ENCODE peak calls at places on chromosomes 16 and 17, in four cellular contexts. F is stomach; G is naive thymus-derived CD4-positive, alpha-beta T cell; T is prostate gland. S is an unnamed sample.

GRCh38 chr17:6489016-6489550 is 44.8 kb downstream of the PIMREG start:
- DNase-seq in G (no peak), T (no peak), F (no peak), S (no peak)

GRCh38 chr16:67548265-67549126 is 13.8 kb upstream of the CTCF start:
- DNase-seq in G (no peak), T (no peak), F (no peak), S (no peak)

GRCh38 chr17:30336369-30337171 is 2.7 kb upstream of the TMIGD1 start:
- DNase-seq in G (peak; percentile 41), T (no peak), F (peak; percentile 50), S (peak; percentile 29)

GRCh38 chr16:53084141-53084541 is 29.4 kb downstream of the CHD9 start:
- DNase-seq in T (peak; percentile 62), G (no peak), F (no peak), S (no peak)

GRCh38 chr17:6843241-6843890 is 11.8 kb upstream of the TEKT1 start:
- DNase-seq in T (no peak), F (no peak), G (no peak), S (no peak)

GRCh38 chr16:84829168-84829965 is 9.6 kb downstream of the CRISPLD2 start:
- DNase-seq in G (no peak), F (no peak), T (no peak), S (peak; percentile 70)

GRCh38 chr17:57135748-57136342 is 50.8 kb downstream of the AKAP1 start:
- DNase-seq in F (no peak), G (no peak), T (no peak), S (no peak)

GRCh38 chr17:75024686-75025397 is 12.4 kb downstream of the MRPL58 start:
- DNase-seq in T (no peak), F (no peak), G (no peak), S (no peak)

GRCh38 chr16:74296465-74297295 is at the start of gene PSMD7:
- DNase-seq in T (peak; percentile 85), F (peak; percentile 93), G (peak; percentile 90), S (peak; percentile 93)

GRCh38 chr17:12624221-12624620 is 41.5 kb upstream of the MYOCD start:
- DNase-seq in F (no peak), G (no peak), T (no peak), S (no peak)

GRCh38 chr17:55089955-55090573 is 121.5 kb downstream of the STXBP4 start:
- DNase-seq in T (no peak), F (no peak), G (peak; percentile 22), S (peak; percentile 65)

GRCh38 chr17:45226620-45227019 is 4.9 kb downstream of the FMNL1 start:
- DNase-seq in G (no peak), F (no peak), T (no peak), S (no peak)
- H3K4me1 ChIP-seq in G (peaks cover 64% of the 10 kb centered on the region), F (peaks cover 33% of the 10 kb centered on the region), T (no peaks in the 10 kb centered on the region), S (no peaks in the 10 kb centered on the region)

DNA sequence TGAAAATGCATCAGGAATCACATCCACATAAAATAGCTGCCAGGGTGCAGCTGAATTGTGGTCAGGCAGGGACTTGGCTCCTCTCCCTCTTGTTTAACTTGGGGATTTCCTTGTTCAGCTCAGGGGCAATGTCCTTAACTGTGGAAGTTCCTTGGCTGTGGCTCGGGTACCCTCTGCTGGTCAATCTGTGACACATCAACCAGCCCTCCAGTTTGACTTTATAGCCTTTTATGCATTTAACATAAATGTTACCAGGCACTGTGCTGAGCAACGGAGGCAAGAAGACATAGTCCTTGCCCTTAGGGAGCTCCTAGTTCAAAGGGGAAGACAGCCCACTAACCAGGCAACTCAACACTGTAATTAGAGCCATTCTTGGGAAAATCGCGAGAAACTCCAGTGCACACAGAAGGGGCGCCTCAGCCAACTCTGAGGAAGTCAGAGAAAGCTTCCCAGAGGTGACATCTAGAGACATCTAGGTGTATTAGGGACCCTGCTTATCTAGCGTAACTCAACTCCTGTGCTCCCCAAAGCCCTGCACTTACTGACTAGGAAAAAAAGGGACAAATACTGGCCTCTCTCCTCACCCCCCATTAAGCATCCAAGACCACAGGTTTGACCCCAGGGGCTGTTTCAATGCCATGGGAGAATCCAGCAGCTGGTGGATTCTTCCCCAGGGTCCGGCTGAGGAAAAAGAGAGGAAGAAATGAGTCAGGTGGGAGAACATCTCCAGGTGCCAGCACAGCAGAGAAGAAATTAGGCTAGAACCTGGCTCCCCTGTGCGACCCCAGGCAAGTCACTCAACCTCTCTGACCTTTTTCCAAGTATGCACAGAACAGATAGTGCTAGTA is 17.3 kb upstream of the EEF2K start:
- DNase-seq in F (peak; percentile 78), T (peak; percentile 86), G (peak; percentile 53), S (peak; percentile 67)
- H3K4me3 ChIP-seq in F (no peak overlapping the region), T (no peak overlapping the region), G (peak overlapping the region; percentile 69), S (no peak overlapping the region)

GRCh38 chr16:56988161-56988947 is 1.0 kb upstream of the NLRC5 start:
- DNase-seq in G (no peak), F (no peak), T (no peak), S (no peak)

GRCh38 chr16:56990407-56991286 is 1.3 kb downstream of the NLRC5 start:
- DNase-seq in F (no peak), T (no peak), G (peak; percentile 38), S (no peak)

GRCh38 chr16:56988948-56989945 is at the start of gene NLRC5:
- DNase-seq in T (peak; percentile 88), F (peak; percentile 92), G (peak; percentile 88), S (peak; percentile 88)

GRCh38 chr16:56987692-56988091 is 1.7 kb upstream of the NLRC5 start:
- DNase-seq in F (no peak), T (no peak), G (no peak), S (no peak)

DNA sequence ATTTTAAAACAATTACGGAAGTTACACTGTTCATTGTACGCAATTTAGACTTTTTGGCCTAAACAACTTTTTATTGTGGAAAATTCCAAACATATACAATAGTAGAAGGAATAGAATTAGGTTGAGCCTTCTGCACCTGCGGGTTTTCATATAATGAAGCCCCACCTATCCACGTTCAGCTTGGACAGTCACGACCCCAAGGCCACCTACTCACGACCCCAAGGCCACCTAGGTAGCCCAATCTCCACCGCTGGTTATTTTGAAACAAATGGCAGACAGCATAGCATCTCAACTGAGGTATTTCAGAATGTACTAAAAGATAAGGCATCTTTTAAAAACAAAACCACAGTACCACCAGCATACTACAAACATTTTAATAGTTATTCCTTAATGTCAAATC is 631 bp downstream of the NLRC5 start:
- DNase-seq in F (no peak), G (no peak), T (no peak), S (no peak)
- H3K4me1 ChIP-seq in F (peaks cover 10% of the 10 kb centered on the region), G (peaks cover 27% of the 10 kb centered on the region), T (peaks cover 4% of the 10 kb centered on the region), S (no peaks in the 10 kb centered on the region)

GRCh38 chr16:14307623-14308356 is 236.7 kb downstream of the MRTFB start:
- DNase-seq in F (no peak), T (no peak), G (no peak), S (no peak)
- H3K4me3 ChIP-seq in F (no peak overlapping the region), T (no peak overlapping the region), G (no peak overlapping the region), S (no peak overlapping the region)

GRCh38 chr17:72359811-72360210 is 239.0 kb downstream of the SOX9 start:
- DNase-seq in G (no peak), T (no peak), F (no peak), S (no peak)
- H3K4me1 ChIP-seq in G (no peaks in the 10 kb centered on the region), T (no peaks in the 10 kb centered on the region), F (no peaks in the 10 kb centered on the region), S (no peaks in the 10 kb centered on the region)

GRCh38 chr16:66524601-66525164 is 25.2 kb downstream of the TK2 start:
- DNase-seq in G (no peak), F (no peak), T (no peak), S (no peak)
- H3K4me3 ChIP-seq in G (peak overlapping the region; percentile 38), F (no peak overlapping the region), T (no peak overlapping the region), S (no peak overlapping the region)

DNA sequence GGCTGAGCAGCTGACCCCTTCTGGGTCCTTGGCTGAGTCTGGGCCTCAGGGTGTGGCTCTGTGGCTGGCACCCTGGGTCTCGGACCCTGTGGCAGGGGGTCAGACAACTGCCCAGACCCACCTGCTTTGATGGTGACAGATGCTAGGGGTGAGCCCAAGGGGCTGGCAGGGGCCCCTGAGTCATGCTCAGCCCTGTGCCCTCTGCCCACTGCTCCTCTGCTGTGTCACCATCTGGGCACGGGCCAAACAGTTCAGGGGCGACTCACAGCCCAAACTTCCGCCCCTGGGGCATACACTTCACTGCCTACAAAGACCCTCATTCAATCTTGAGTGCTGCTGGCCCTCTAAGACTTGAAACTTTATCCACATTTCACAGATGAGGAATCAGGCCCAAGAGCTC is 5.7 kb downstream of the ADGRG1 start:
- DNase-seq in G (no peak), T (no peak), F (no peak), S (peak; percentile 69)
- H3K4me1 ChIP-seq in G (no peaks in the 10 kb centered on the region), T (peaks cover 25% of the 10 kb centered on the region), F (peaks cover 66% of the 10 kb centered on the region), S (peaks cover 86% of the 10 kb centered on the region)

GRCh38 chr17:77083547-77083946 is 57.2 kb upstream of the SEC14L1 start:
- DNase-seq in G (no peak), F (no peak), T (no peak), S (no peak)
- H3K4me3 ChIP-seq in G (no peak overlapping the region), F (no peak overlapping the region), T (no peak overlapping the region), S (no peak overlapping the region)

GRCh38 chr17:82118178-82118814 is 20.3 kb upstream of the FASN start:
- DNase-seq in F (no peak), T (no peak), G (no peak), S (no peak)

GRCh38 chr17:82120148-82120547 is 22.1 kb upstream of the FASN start:
- DNase-seq in T (no peak), F (no peak), G (no peak), S (no peak)

GRCh38 chr17:82117139-82118090 is 19.4 kb upstream of the FASN start:
- DNase-seq in F (no peak), T (no peak), G (no peak), S (no peak)

GRCh38 chr17:82121246-82121645 is 23.2 kb upstream of the FASN start:
- DNase-seq in G (no peak), F (no peak), T (no peak), S (no peak)

GRCh38 chr17:82118815-82119380 is 20.9 kb upstream of the FASN start:
- DNase-seq in T (no peak), F (no peak), G (no peak), S (no peak)
- H3K4me1 ChIP-seq in T (peaks cover 9% of the 10 kb centered on the region), F (peaks cover 7% of the 10 kb centered on the region), G (no peaks in the 10 kb centered on the region), S (peaks cover 4% of the 10 kb centered on the region)

GRCh38 chr16:15451098-15451731 is 16.8 kb downstream of the BMERB1 start:
- DNase-seq in T (no peak), F (no peak), G (no peak), S (no peak)
- H3K4me3 ChIP-seq in T (no peak overlapping the region), F (no peak overlapping the region), G (no peak overlapping the region), S (no peak overlapping the region)

S was measured in thyroid gland.